ENCODE peak calls at places on chromosome X, in ten cellular contexts. C is epithelial cell of esophagus; R is foreskin fibroblast; E is cardiac muscle cell; U is upper lobe of right lung; Z is activated CD4-positive, alpha-beta T cell treated with anti-CD3 and anti-CD28 coated beads, Interleukin-2, amount 50 U/mL, for 24 hours; X is activated T-cell treated with anti-CD3 and anti-CD28 coated beads for 1 hour; D is NCI-H2171; N is CD8-positive, alpha-beta T cell; P is choroid plexus epithelial cell. O is an unnamed sample.

GRCh38 chrX:134929813-134930212 is 61.0 kb upstream of the SMIM10 start:
- DNase-seq in C (no peak), R (no peak), E (no peak), U (no peak), Z (no peak), X (no peak), D (no peak), N (no peak), P (no peak), O (no peak)

GRCh38 chrX:24241822-24242648 is 71.8 kb downstream of the SUPT20HL2 start:
- DNase-seq in C (peak; percentile 25), R (peak; percentile 27), E (peak; percentile 57), U (no peak), Z (no peak), X (no peak), D (peak; percentile 30), N (no peak), P (peak; percentile 55), O (no peak)

GRCh38 chrX:153456161-153456560 is 10.3 kb upstream of the TREX2 start:
- DNase-seq in C (no peak), R (no peak), E (no peak), U (no peak), Z (no peak), X (no peak), D (no peak), N (no peak), P (no peak), O (no peak)

GRCh38 chrX:10166731-10167149 is 10.0 kb downstream of the CLCN4 start:
- DNase-seq in C (no peak), R (no peak), E (peak; percentile 40), U (peak; percentile 72), Z (no peak), X (no peak), D (no peak), N (no peak), P (no peak), O (no peak)

GRCh38 chrX:134236690-134237362 is at the start of gene CCDC160:
- DNase-seq in C (peak; percentile 13), R (peak; percentile 50), E (peak; percentile 34), U (peak; percentile 73), Z (no peak), X (no peak), D (no peak), N (no peak), P (peak; percentile 30), O (no peak)

GRCh38 chrX:153870791-153871360 is 15.1 kb downstream of the L1CAM start:
- DNase-seq in C (no peak), R (no peak), E (no peak), U (no peak), Z (no peak), X (no peak), D (no peak), N (no peak), P (no peak), O (peak; percentile 61)

GRCh38 chrX:13716905-13717304 is 17.5 kb downstream of the TRAPPC2 start:
- DNase-seq in C (no peak), R (no peak), E (no peak), U (no peak), Z (no peak), X (no peak), D (no peak), N (peak; percentile 66), P (no peak), O (no peak)

GRCh38 chrX:109966246-109966645 is 36.7 kb upstream of the TMEM164 start:
- DNase-seq in C (peak; percentile 53), R (peak; percentile 57), E (peak; percentile 47), U (no peak), Z (no peak), X (no peak), D (no peak), N (no peak), P (no peak), O (no peak)

GRCh38 chrX:8981742-8982141 is 52.2 kb downstream of the FAM9B start:
- DNase-seq in C (no peak), R (peak; percentile 1), E (no peak), U (no peak), Z (no peak), X (no peak), D (no peak), N (peak; percentile 28), P (no peak), O (no peak)

GRCh38 chrX:69231903-69232302 is 66.7 kb upstream of the PJA1 start:
- DNase-seq in C (peak; percentile 67), R (no peak), E (no peak), U (no peak), Z (no peak), X (no peak), D (no peak), N (no peak), P (no peak), O (no peak)

GRCh38 chrX:46710927-46711623 is 47.8 kb downstream of the SLC9A7 start:
- DNase-seq in C (no peak), R (no peak), E (no peak), U (no peak), Z (no peak), X (no peak), D (peak; percentile 48), N (no peak), P (no peak), O (no peak)

GRCh38 chrX:106891762-106892161 is 11.4 kb downstream of the RIPPLY1 start:
- DNase-seq in C (peak; percentile 33), R (no peak), E (no peak), U (no peak), Z (no peak), X (no peak), D (no peak), N (no peak), P (no peak), O (no peak)

GRCh38 chrX:56232221-56233082 is at the start of gene KLF8:
- DNase-seq in C (peak; percentile 68), R (peak; percentile 54), E (peak; percentile 8), U (peak; percentile 80), Z (peak; percentile 3), X (peak; percentile 7), D (no peak), N (peak; percentile 25), P (no peak), O (no peak)

GRCh38 chrX:43860646-43861370 is 21.4 kb downstream of the MAOB start:
- DNase-seq in C (peak; percentile 38), R (no peak), E (peak; percentile 73), U (no peak), Z (no peak), X (no peak), D (no peak), N (no peak), P (peak; percentile 57), O (no peak)

GRCh38 chrX:66676413-66676812 is 37.5 kb upstream of the EDA2R start:
- DNase-seq in C (peak; percentile 52), R (peak; percentile 71), E (peak; percentile 67), U (no peak), Z (no peak), X (no peak), D (no peak), N (no peak), P (peak; percentile 68), O (no peak)

GRCh38 chrX:72351606-72352338 is 46.1 kb upstream of the CITED1 start:
- DNase-seq in C (no peak), R (peak; percentile 72), E (peak; percentile 37), U (no peak), Z (no peak), X (no peak), D (no peak), N (no peak), P (no peak), O (peak; percentile 5)

GRCh38 chrX:145292208-145292607 is 44.9 kb downstream of the SPANXN1 start:
- DNase-seq in C (peak; percentile 1), R (no peak), E (no peak), U (no peak), Z (no peak), X (no peak), D (no peak), N (no peak), P (no peak), O (no peak)

GRCh38 chrX:30791296-30792278 is 97.5 kb downstream of the TAB3 start:
- DNase-seq in C (peak; percentile 46), R (no peak), E (no peak), U (no peak), Z (no peak), X (no peak), D (no peak), N (no peak), P (no peak), O (peak; percentile 43)

GRCh38 chrX:47802589-47802988 is 34.1 kb upstream of the ZNF81 start:
- DNase-seq in C (peak; percentile 61), R (no peak), E (peak; percentile 11), U (no peak), Z (no peak), X (no peak), D (no peak), N (no peak), P (peak; percentile 44), O (no peak)

GRCh38 chrX:15525664-15526416 is 25.2 kb downstream of the BMX start:
- DNase-seq in C (no peak), R (no peak), E (no peak), U (no peak), Z (no peak), X (no peak), D (peak; percentile 51), N (no peak), P (no peak), O (no peak)